ENCODE peak calls at places on chromosomes 1 and 21, in four cellular contexts. One of them, this sample, is unnamed. For H3K4me1, the result is how much of the 10 kb centered on the place peaks cover.

GRCh38 chr1:65762081-65762862 is 30.4 kb upstream of the PDE4B start:
- DNase-seq in ascending aorta: no peak
- DNase-seq in fibroblast of lung: no peak
- DNase-seq in heart right ventricle: no peak
- DNase-seq in this sample: no peak

GRCh38 chr1:110262846-110263631 is 52.9 kb downstream of the KCNC4 start:
- DNase-seq in heart right ventricle: peak
- DNase-seq in ascending aorta: no peak
- DNase-seq in fibroblast of lung: no peak
- DNase-seq in this sample: no peak

GRCh38 chr1:6521502-6521901 is 30.0 kb upstream of the PLEKHG5 start:
- DNase-seq in fibroblast of lung: peak
- DNase-seq in heart right ventricle: no peak
- DNase-seq in ascending aorta: no peak
- DNase-seq in this sample: no peak

GRCh38 chr1:200384818-200385390 is 24.9 kb downstream of the ZNF281 start:
- DNase-seq in fibroblast of lung: peak
- DNase-seq in heart right ventricle: no peak
- DNase-seq in ascending aorta: no peak
- DNase-seq in this sample: no peak

GRCh38 chr1:232954594-232955365 is 4.4 kb downstream of the NTPCR start:
- DNase-seq in ascending aorta: no peak
- DNase-seq in heart right ventricle: no peak
- DNase-seq in fibroblast of lung: peak
- DNase-seq in this sample: no peak

GRCh38 chr1:66445492-66446181 is 88.3 kb upstream of the SGIP1 start:
- DNase-seq in fibroblast of lung: no peak
- DNase-seq in ascending aorta: no peak
- DNase-seq in heart right ventricle: peak
- DNase-seq in this sample: peak

GRCh38 chr1:197776348-197777082 is 1.2 kb upstream of the DENND1B start:
- DNase-seq in ascending aorta: no peak
- DNase-seq in fibroblast of lung: peak
- DNase-seq in heart right ventricle: no peak
- DNase-seq in this sample: no peak

GRCh38 chr21:37273440-37273839 is 6.3 kb upstream of the VPS26C start:
- DNase-seq in heart right ventricle: no peak
- DNase-seq in ascending aorta: no peak
- DNase-seq in fibroblast of lung: no peak
- DNase-seq in this sample: no peak

GRCh38 chr1:6911974-6912373 is 126.7 kb downstream of the CAMTA1 start:
- DNase-seq in fibroblast of lung: no peak
- DNase-seq in heart right ventricle: no peak
- DNase-seq in ascending aorta: no peak
- DNase-seq in this sample: no peak

GRCh38 chr1:186236921-186237320 is 138.1 kb downstream of the TPR start:
- DNase-seq in ascending aorta: no peak
- DNase-seq in fibroblast of lung: peak
- DNase-seq in heart right ventricle: no peak
- DNase-seq in this sample: peak

GRCh38 chr1:55015731-55016620 is 17.2 kb downstream of the BSND start:
- DNase-seq in ascending aorta: no peak
- DNase-seq in fibroblast of lung: peak
- DNase-seq in heart right ventricle: no peak
- DNase-seq in this sample: no peak

GRCh38 chr1:54052934-54053744 is at the start of the genes TCEANC2 and TMEM59:
- DNase-seq in ascending aorta: peak
- DNase-seq in heart right ventricle: peak
- DNase-seq in fibroblast of lung: peak
- DNase-seq in this sample: peak

GRCh38 chr1:170917373-170917772 is 18.0 kb upstream of the MROH9 start:
- DNase-seq in heart right ventricle: no peak
- DNase-seq in fibroblast of lung: no peak
- DNase-seq in ascending aorta: no peak
- DNase-seq in this sample: no peak

GRCh38 chr1:163706915-163707314 is 385.2 kb downstream of the NUF2 start:
- DNase-seq in ascending aorta: no peak
- DNase-seq in fibroblast of lung: no peak
- DNase-seq in heart right ventricle: no peak
- DNase-seq in this sample: no peak

GRCh38 chr21:35206141-35207125 is 157.3 kb upstream of the RUNX1 start:
- DNase-seq in fibroblast of lung: peak
- DNase-seq in heart right ventricle: no peak
- DNase-seq in ascending aorta: no peak
- DNase-seq in this sample: no peak

GRCh38 chr1:12513176-12513575 is 104.8 kb downstream of the DHRS3 start:
- DNase-seq in ascending aorta: no peak
- DNase-seq in fibroblast of lung: no peak
- DNase-seq in heart right ventricle: no peak
- DNase-seq in this sample: no peak

GRCh38 chr1:209805875-209806760 is at the start of gene IRF6:
- DNase-seq in fibroblast of lung: peak
- DNase-seq in heart right ventricle: peak
- DNase-seq in ascending aorta: peak
- DNase-seq in this sample: no peak

GRCh38 chr1:74689800-74690696 is 16.5 kb upstream of the ERICH3 start:
- DNase-seq in heart right ventricle: peak
- DNase-seq in ascending aorta: no peak
- DNase-seq in fibroblast of lung: peak
- DNase-seq in this sample: peak

GRCh38 chr1:174982971-174983689 is 16.6 kb upstream of the CACYBP start:
- DNase-seq in ascending aorta: no peak
- DNase-seq in heart right ventricle: no peak
- DNase-seq in fibroblast of lung: peak
- DNase-seq in this sample: no peak

GRCh38 chr21:43991447-43991991 is 20.6 kb upstream of the TRAPPC10 start:
- DNase-seq in heart right ventricle: no peak
- DNase-seq in fibroblast of lung: no peak
- DNase-seq in ascending aorta: no peak
- DNase-seq in this sample: no peak

GRCh38 chr1:185314416-185314815 is 2.6 kb downstream of the IVNS1ABP start:
- DNase-seq in heart right ventricle: no peak
- DNase-seq in fibroblast of lung: no peak
- DNase-seq in ascending aorta: no peak
- DNase-seq in this sample: no peak

GRCh38 chr1:55040083-55040952 is 970 bp downstream of the PCSK9 start:
- DNase-seq in heart right ventricle: no peak
- DNase-seq in fibroblast of lung: peak
- DNase-seq in ascending aorta: no peak
- DNase-seq in this sample: no peak

GRCh38 chr1:99659755-99660210 is 13.9 kb downstream of the PALMD start:
- DNase-seq in heart right ventricle: no peak
- DNase-seq in fibroblast of lung: peak
- DNase-seq in ascending aorta: no peak
- DNase-seq in this sample: no peak

GRCh38 chr1:103336376-103336775 is 189.1 kb upstream of the RNPC3 start:
- DNase-seq in fibroblast of lung: no peak
- DNase-seq in ascending aorta: no peak
- DNase-seq in heart right ventricle: no peak
- DNase-seq in this sample: no peak

GRCh38 chr21:33732038-33732437 is 89.7 kb downstream of the ITSN1 start:
- DNase-seq in heart right ventricle: no peak
- DNase-seq in fibroblast of lung: peak
- DNase-seq in ascending aorta: no peak
- DNase-seq in this sample: no peak

GRCh38 chr1:43853161-43853921 is 80.3 kb upstream of the ARTN start:
- DNase-seq in fibroblast of lung: peak
- DNase-seq in ascending aorta: no peak
- DNase-seq in heart right ventricle: peak
- DNase-seq in this sample: peak

GRCh38 chr1:211145944-211146343 is 12.0 kb upstream of the KCNH1 start:
- DNase-seq in heart right ventricle: no peak
- DNase-seq in fibroblast of lung: no peak
- DNase-seq in ascending aorta: no peak
- DNase-seq in this sample: no peak

GRCh38 chr1:162087118-162087517 is 17.6 kb downstream of the NOS1AP start:
- DNase-seq in heart right ventricle: no peak
- DNase-seq in ascending aorta: no peak
- DNase-seq in fibroblast of lung: peak
- DNase-seq in this sample: no peak

GRCh38 chr1:214337536-214337935 is 56.6 kb downstream of the SMYD2 start:
- DNase-seq in heart right ventricle: no peak
- DNase-seq in fibroblast of lung: peak
- DNase-seq in ascending aorta: no peak
- DNase-seq in this sample: peak

GRCh38 chr1:23444596-23445390 is 20.2 kb upstream of the TCEA3 start:
- DNase-seq in heart right ventricle: no peak
- DNase-seq in ascending aorta: no peak
- DNase-seq in fibroblast of lung: no peak
- DNase-seq in this sample: no peak

GRCh38 chr21:37793660-37794059 is 122.6 kb downstream of the KCNJ6 start:
- DNase-seq in fibroblast of lung: peak
- DNase-seq in ascending aorta: no peak
- DNase-seq in heart right ventricle: no peak
- DNase-seq in this sample: no peak

GRCh38 chr1:33088119-33088906 is 7.4 kb downstream of the AZIN2 start:
- DNase-seq in ascending aorta: no peak
- DNase-seq in fibroblast of lung: peak
- DNase-seq in heart right ventricle: no peak
- DNase-seq in this sample: no peak

DNA sequence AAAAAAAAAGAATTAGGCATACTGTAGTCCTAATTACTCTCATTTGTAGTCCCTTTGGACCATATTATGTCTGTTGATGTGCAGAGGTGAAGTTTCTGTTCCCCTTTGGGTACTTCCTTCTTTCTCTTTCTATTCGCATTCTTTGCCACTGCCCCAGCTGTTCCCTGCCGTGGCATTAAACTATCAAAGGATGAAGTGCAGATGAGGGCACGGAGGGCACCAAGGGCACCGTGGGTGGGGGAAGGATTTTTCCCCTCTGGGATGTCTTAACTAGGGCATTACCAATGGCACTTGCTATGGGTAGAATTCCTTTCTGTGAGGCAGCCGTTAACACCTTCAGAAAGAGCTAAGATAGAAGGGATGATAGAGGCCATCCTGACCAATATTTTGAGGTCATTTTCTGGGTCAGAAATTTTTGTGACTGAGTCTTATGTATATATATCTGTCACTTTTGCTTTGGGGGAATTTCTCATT is 4.9 kb upstream of the MAPKAPK2 start:
- DNase-seq in heart right ventricle: no peak
- DNase-seq in ascending aorta: no peak
- DNase-seq in fibroblast of lung: no peak
- DNase-seq in this sample: no peak
- H3K4me3 ChIP-seq in heart right ventricle: no peak
- H3K4me3 ChIP-seq in ascending aorta: no peak
- H3K4me3 ChIP-seq in fibroblast of lung: no peak
- H3K4me3 ChIP-seq in this sample: no peak

DNA sequence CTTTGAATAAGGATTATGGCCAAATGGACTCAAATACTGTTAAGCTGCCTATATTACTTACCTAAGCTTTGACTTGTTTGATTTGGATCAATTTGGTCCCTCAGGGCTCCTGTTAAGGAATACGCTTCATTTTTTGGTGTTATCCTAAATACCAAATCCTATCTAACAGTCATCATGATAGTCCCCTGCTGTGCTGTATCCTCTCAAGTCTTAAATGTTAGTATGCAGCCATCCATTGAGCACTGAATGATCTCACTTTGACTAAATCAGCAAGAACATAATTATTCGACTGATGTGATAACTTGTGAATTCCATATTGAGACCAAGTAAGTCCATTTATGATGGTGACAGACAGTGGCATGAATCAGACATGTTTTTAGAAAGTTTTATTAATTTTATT is 53.1 kb upstream of the ATF3 start:
- DNase-seq in heart right ventricle: no peak
- DNase-seq in ascending aorta: no peak
- DNase-seq in fibroblast of lung: no peak
- DNase-seq in this sample: no peak
- H3K4me1 ChIP-seq in heart right ventricle: under half
- H3K4me1 ChIP-seq in ascending aorta: under half
- H3K4me1 ChIP-seq in fibroblast of lung: under half
- H3K4me1 ChIP-seq in this sample: under half

GRCh38 chr1:217363319-217363718 is 267.6 kb downstream of the GPATCH2 start:
- DNase-seq in heart right ventricle: no peak
- DNase-seq in ascending aorta: no peak
- DNase-seq in fibroblast of lung: no peak
- DNase-seq in this sample: no peak
- H3K27ac ChIP-seq in heart right ventricle: no peak
- H3K27ac ChIP-seq in ascending aorta: no peak
- H3K27ac ChIP-seq in fibroblast of lung: no peak
- H3K27ac ChIP-seq in this sample: no peak

GRCh38 chr1:61051455-61052392 is 30.6 kb upstream of the NFIA start:
- DNase-seq in heart right ventricle: no peak
- DNase-seq in fibroblast of lung: no peak
- DNase-seq in ascending aorta: no peak
- DNase-seq in this sample: no peak
- H3K4me3 ChIP-seq in heart right ventricle: peak
- H3K4me3 ChIP-seq in fibroblast of lung: peak
- H3K4me3 ChIP-seq in ascending aorta: peak
- H3K4me3 ChIP-seq in this sample: no peak

This sample was measured in SJSA1.